ENCODE peak calls at places on chromosomes 5 and 9, in nine cellular contexts. One of them, this sample, is unnamed.

GRCh38 chr5:130471-131175 is 38.7 kb downstream of the PLEKHG4B start:
- DNase-seq in H1: no peak
- DNase-seq in neuronal stem cell: no peak
- DNase-seq in lower lobe of right lung: no peak
- DNase-seq in endothelial cell of umbilical vein: no peak
- DNase-seq in adrenal gland: no peak
- DNase-seq in CD8-positive, alpha-beta memory T cell: no peak
- DNase-seq in psoas muscle: no peak
- DNase-seq in cardiac muscle cell: peak; percentile 17
- DNase-seq in this sample: peak; percentile 14

GRCh38 chr5:21685536-21685935 is 1167.6 kb downstream of the CDH12 start:
- DNase-seq in lower lobe of right lung: no peak
- DNase-seq in psoas muscle: no peak
- DNase-seq in CD8-positive, alpha-beta memory T cell: no peak
- DNase-seq in neuronal stem cell: no peak
- DNase-seq in adrenal gland: no peak
- DNase-seq in H1: no peak
- DNase-seq in cardiac muscle cell: peak; percentile 48
- DNase-seq in endothelial cell of umbilical vein: peak; percentile 56
- DNase-seq in this sample: no peak

GRCh38 chr5:61777292-61777691 is 445.2 kb downstream of the ZSWIM6 start:
- DNase-seq in endothelial cell of umbilical vein: no peak
- DNase-seq in H1: no peak
- DNase-seq in cardiac muscle cell: no peak
- DNase-seq in lower lobe of right lung: no peak
- DNase-seq in psoas muscle: no peak
- DNase-seq in neuronal stem cell: no peak
- DNase-seq in CD8-positive, alpha-beta memory T cell: no peak
- DNase-seq in adrenal gland: no peak
- DNase-seq in this sample: no peak

GRCh38 chr5:137282216-137282615 is 216.9 kb downstream of the SPOCK1 start:
- DNase-seq in CD8-positive, alpha-beta memory T cell: no peak
- DNase-seq in cardiac muscle cell: peak; percentile 50
- DNase-seq in neuronal stem cell: no peak
- DNase-seq in H1: no peak
- DNase-seq in psoas muscle: no peak
- DNase-seq in adrenal gland: no peak
- DNase-seq in endothelial cell of umbilical vein: peak; percentile 21
- DNase-seq in lower lobe of right lung: no peak
- DNase-seq in this sample: no peak

GRCh38 chr5:75091597-75091996 is 39.2 kb upstream of the GCNT4 start:
- DNase-seq in endothelial cell of umbilical vein: no peak
- DNase-seq in neuronal stem cell: no peak
- DNase-seq in H1: no peak
- DNase-seq in lower lobe of right lung: no peak
- DNase-seq in psoas muscle: no peak
- DNase-seq in CD8-positive, alpha-beta memory T cell: no peak
- DNase-seq in cardiac muscle cell: no peak
- DNase-seq in adrenal gland: no peak
- DNase-seq in this sample: no peak

GRCh38 chr5:153959134-153959957 is 79.4 kb downstream of the FAM114A2 start:
- DNase-seq in adrenal gland: no peak
- DNase-seq in psoas muscle: no peak
- DNase-seq in lower lobe of right lung: no peak
- DNase-seq in cardiac muscle cell: peak; percentile 57
- DNase-seq in endothelial cell of umbilical vein: no peak
- DNase-seq in H1: peak; percentile 61
- DNase-seq in neuronal stem cell: peak; percentile 63
- DNase-seq in CD8-positive, alpha-beta memory T cell: no peak
- DNase-seq in this sample: peak; percentile 92

GRCh38 chr5:119435436-119436132 is 16.7 kb upstream of the HSD17B4 start:
- DNase-seq in CD8-positive, alpha-beta memory T cell: peak; percentile 60
- DNase-seq in H1: peak; percentile 87
- DNase-seq in endothelial cell of umbilical vein: peak; percentile 62
- DNase-seq in lower lobe of right lung: peak; percentile 91
- DNase-seq in adrenal gland: peak; percentile 65
- DNase-seq in neuronal stem cell: no peak
- DNase-seq in psoas muscle: peak; percentile 57
- DNase-seq in cardiac muscle cell: peak; percentile 68
- DNase-seq in this sample: peak; percentile 86

GRCh38 chr5:158910782-158911692 is 188.7 kb downstream of the EBF1 start:
- DNase-seq in adrenal gland: no peak
- DNase-seq in psoas muscle: no peak
- DNase-seq in neuronal stem cell: no peak
- DNase-seq in cardiac muscle cell: peak; percentile 9
- DNase-seq in endothelial cell of umbilical vein: no peak
- DNase-seq in lower lobe of right lung: no peak
- DNase-seq in H1: no peak
- DNase-seq in CD8-positive, alpha-beta memory T cell: no peak
- DNase-seq in this sample: no peak

GRCh38 chr5:104890767-104891166 is 1328.2 kb upstream of the NUDT12 start:
- DNase-seq in lower lobe of right lung: no peak
- DNase-seq in CD8-positive, alpha-beta memory T cell: no peak
- DNase-seq in endothelial cell of umbilical vein: no peak
- DNase-seq in adrenal gland: no peak
- DNase-seq in cardiac muscle cell: no peak
- DNase-seq in psoas muscle: no peak
- DNase-seq in H1: no peak
- DNase-seq in neuronal stem cell: no peak
- DNase-seq in this sample: no peak

GRCh38 chr5:123439616-123440153 is 16.5 kb upstream of the CEP120 start:
- DNase-seq in lower lobe of right lung: no peak
- DNase-seq in adrenal gland: no peak
- DNase-seq in cardiac muscle cell: no peak
- DNase-seq in H1: no peak
- DNase-seq in neuronal stem cell: no peak
- DNase-seq in endothelial cell of umbilical vein: no peak
- DNase-seq in CD8-positive, alpha-beta memory T cell: no peak
- DNase-seq in psoas muscle: no peak
- DNase-seq in this sample: no peak

GRCh38 chr9:131603711-131604439 is 58.6 kb downstream of the PRRT1B start:
- DNase-seq in neuronal stem cell: no peak
- DNase-seq in cardiac muscle cell: no peak
- DNase-seq in H1: no peak
- DNase-seq in psoas muscle: no peak
- DNase-seq in CD8-positive, alpha-beta memory T cell: no peak
- DNase-seq in adrenal gland: no peak
- DNase-seq in endothelial cell of umbilical vein: no peak
- DNase-seq in lower lobe of right lung: no peak
- DNase-seq in this sample: no peak

DNA sequence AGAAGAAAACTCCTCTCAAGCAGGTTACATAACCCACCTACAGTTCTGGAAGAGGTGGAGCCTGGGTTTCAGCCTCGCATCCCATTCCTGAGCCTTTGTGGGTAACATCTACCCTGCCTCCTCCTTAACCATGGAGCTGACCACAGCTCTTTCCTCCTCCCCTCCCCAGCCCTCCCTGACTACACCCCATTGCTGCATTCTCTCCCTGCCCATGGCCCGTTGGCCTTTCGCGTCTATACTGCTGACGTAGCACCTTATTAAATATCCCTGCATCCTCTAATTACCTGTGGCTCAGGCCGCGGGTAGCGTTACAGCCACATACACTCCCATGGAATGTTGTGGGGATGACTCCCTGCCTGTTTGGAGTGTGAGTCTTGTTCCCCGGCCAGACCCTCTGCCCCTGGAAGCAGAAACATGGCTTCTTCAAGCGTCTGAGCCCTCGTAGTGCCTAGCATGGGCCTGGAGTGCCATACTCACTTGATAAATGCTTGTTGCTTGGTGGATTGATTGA is 72.8 kb downstream of the WWC1 start:
- DNase-seq in cardiac muscle cell: no peak
- DNase-seq in endothelial cell of umbilical vein: no peak
- DNase-seq in adrenal gland: no peak
- DNase-seq in neuronal stem cell: no peak
- DNase-seq in H1: no peak
- DNase-seq in psoas muscle: no peak
- DNase-seq in lower lobe of right lung: no peak
- DNase-seq in CD8-positive, alpha-beta memory T cell: no peak
- DNase-seq in this sample: no peak
- H3K27ac ChIP-seq in cardiac muscle cell: peak overlapping the region; percentile 13
- H3K27ac ChIP-seq in endothelial cell of umbilical vein: no peak overlapping the region
- H3K27ac ChIP-seq in adrenal gland: no peak overlapping the region
- H3K27ac ChIP-seq in neuronal stem cell: no peak overlapping the region
- H3K27ac ChIP-seq in H1: no peak overlapping the region
- H3K27ac ChIP-seq in psoas muscle: no peak overlapping the region
- H3K27ac ChIP-seq in lower lobe of right lung: peak overlapping the region; percentile 18
- H3K27ac ChIP-seq in CD8-positive, alpha-beta memory T cell: no peak overlapping the region
- H3K27ac ChIP-seq in this sample: peak overlapping the region; percentile 46

GRCh38 chr5:78719504-78720233 is 71.1 kb upstream of the LHFPL2 start:
- DNase-seq in CD8-positive, alpha-beta memory T cell: no peak
- DNase-seq in cardiac muscle cell: no peak
- DNase-seq in lower lobe of right lung: no peak
- DNase-seq in psoas muscle: no peak
- DNase-seq in adrenal gland: no peak
- DNase-seq in neuronal stem cell: no peak
- DNase-seq in H1: no peak
- DNase-seq in endothelial cell of umbilical vein: no peak
- DNase-seq in this sample: no peak
- H3K4me3 ChIP-seq in CD8-positive, alpha-beta memory T cell: no peak overlapping the region
- H3K4me3 ChIP-seq in cardiac muscle cell: no peak overlapping the region
- H3K4me3 ChIP-seq in lower lobe of right lung: no peak overlapping the region
- H3K4me3 ChIP-seq in psoas muscle: no peak overlapping the region
- H3K4me3 ChIP-seq in adrenal gland: no peak overlapping the region
- H3K4me3 ChIP-seq in neuronal stem cell: no peak overlapping the region
- H3K4me3 ChIP-seq in H1: no peak overlapping the region
- H3K4me3 ChIP-seq in endothelial cell of umbilical vein: no peak overlapping the region
- H3K4me3 ChIP-seq in this sample: no peak overlapping the region

DNA sequence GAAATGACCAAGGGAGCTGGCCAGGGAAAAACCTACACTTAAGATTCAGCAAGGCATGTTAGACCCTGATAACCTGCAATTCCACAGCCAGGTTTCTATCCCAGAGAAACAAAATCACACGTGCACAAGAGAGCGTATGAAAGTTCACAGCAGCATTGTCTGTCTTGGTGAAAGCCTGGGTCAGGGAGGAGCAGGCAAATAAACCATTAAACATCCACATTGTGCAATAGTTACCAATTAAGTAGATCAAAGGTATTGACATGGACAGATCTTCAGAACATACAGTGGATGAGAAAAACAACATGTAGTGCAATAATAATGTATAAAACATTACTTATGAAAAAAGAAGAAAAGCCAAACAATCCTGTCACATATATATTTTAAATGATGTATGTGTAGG is 15.9 kb upstream of the GPX3 start:
- DNase-seq in endothelial cell of umbilical vein: no peak
- DNase-seq in H1: no peak
- DNase-seq in lower lobe of right lung: no peak
- DNase-seq in CD8-positive, alpha-beta memory T cell: no peak
- DNase-seq in psoas muscle: no peak
- DNase-seq in adrenal gland: no peak
- DNase-seq in neuronal stem cell: no peak
- DNase-seq in cardiac muscle cell: no peak
- DNase-seq in this sample: no peak
- H3K27ac ChIP-seq in endothelial cell of umbilical vein: no peak overlapping the region
- H3K27ac ChIP-seq in H1: no peak overlapping the region
- H3K27ac ChIP-seq in lower lobe of right lung: peak overlapping the region; percentile 83
- H3K27ac ChIP-seq in CD8-positive, alpha-beta memory T cell: no peak overlapping the region
- H3K27ac ChIP-seq in psoas muscle: peak overlapping the region; percentile 76
- H3K27ac ChIP-seq in adrenal gland: peak overlapping the region; percentile 91
- H3K27ac ChIP-seq in neuronal stem cell: no peak overlapping the region
- H3K27ac ChIP-seq in cardiac muscle cell: no peak overlapping the region
- H3K27ac ChIP-seq in this sample: no peak overlapping the region

GRCh38 chr5:39420482-39421145 is 4.2 kb downstream of the DAB2 start:
- DNase-seq in H1: no peak
- DNase-seq in adrenal gland: peak; percentile 82
- DNase-seq in psoas muscle: peak; percentile 76
- DNase-seq in cardiac muscle cell: peak; percentile 89
- DNase-seq in lower lobe of right lung: peak; percentile 72
- DNase-seq in endothelial cell of umbilical vein: peak; percentile 62
- DNase-seq in CD8-positive, alpha-beta memory T cell: no peak
- DNase-seq in neuronal stem cell: no peak
- DNase-seq in this sample: no peak

GRCh38 chr5:39424751-39425524 is at the start of gene DAB2:
- DNase-seq in H1: peak; percentile 88
- DNase-seq in cardiac muscle cell: peak; percentile 97
- DNase-seq in psoas muscle: peak; percentile 90
- DNase-seq in adrenal gland: peak; percentile 94
- DNase-seq in endothelial cell of umbilical vein: peak; percentile 99
- DNase-seq in lower lobe of right lung: peak; percentile 90
- DNase-seq in neuronal stem cell: peak; percentile 82
- DNase-seq in CD8-positive, alpha-beta memory T cell: peak; percentile 2
- DNase-seq in this sample: peak; percentile 92

GRCh38 chr5:39422036-39422606 is 2.7 kb downstream of the DAB2 start:
- DNase-seq in adrenal gland: no peak
- DNase-seq in cardiac muscle cell: no peak
- DNase-seq in endothelial cell of umbilical vein: no peak
- DNase-seq in psoas muscle: no peak
- DNase-seq in H1: no peak
- DNase-seq in lower lobe of right lung: no peak
- DNase-seq in neuronal stem cell: no peak
- DNase-seq in CD8-positive, alpha-beta memory T cell: no peak
- DNase-seq in this sample: no peak

GRCh38 chr5:39423331-39423751 is 1.4 kb downstream of the DAB2 start:
- DNase-seq in CD8-positive, alpha-beta memory T cell: no peak
- DNase-seq in lower lobe of right lung: no peak
- DNase-seq in endothelial cell of umbilical vein: peak; percentile 53
- DNase-seq in psoas muscle: no peak
- DNase-seq in H1: no peak
- DNase-seq in adrenal gland: peak; percentile 46
- DNase-seq in neuronal stem cell: no peak
- DNase-seq in cardiac muscle cell: no peak
- DNase-seq in this sample: peak; percentile 15

GRCh38 chr5:39422886-39423285 is 1.9 kb downstream of the DAB2 start:
- DNase-seq in cardiac muscle cell: no peak
- DNase-seq in lower lobe of right lung: no peak
- DNase-seq in psoas muscle: no peak
- DNase-seq in neuronal stem cell: no peak
- DNase-seq in endothelial cell of umbilical vein: peak; percentile 52
- DNase-seq in H1: no peak
- DNase-seq in adrenal gland: no peak
- DNase-seq in CD8-positive, alpha-beta memory T cell: no peak
- DNase-seq in this sample: no peak
- H3K4me3 ChIP-seq in cardiac muscle cell: no peak overlapping the region
- H3K4me3 ChIP-seq in lower lobe of right lung: peak overlapping the region; percentile 69
- H3K4me3 ChIP-seq in psoas muscle: peak overlapping the region; percentile 72
- H3K4me3 ChIP-seq in neuronal stem cell: no peak overlapping the region
- H3K4me3 ChIP-seq in endothelial cell of umbilical vein: peak overlapping the region; percentile 99
- H3K4me3 ChIP-seq in H1: no peak overlapping the region
- H3K4me3 ChIP-seq in adrenal gland: peak overlapping the region; percentile 76
- H3K4me3 ChIP-seq in CD8-positive, alpha-beta memory T cell: no peak overlapping the region
- H3K4me3 ChIP-seq in this sample: no peak overlapping the region

GRCh38 chr5:124741711-124742496 is 4.5 kb downstream of the ZNF608 start:
- DNase-seq in adrenal gland: peak; percentile 62
- DNase-seq in lower lobe of right lung: no peak
- DNase-seq in cardiac muscle cell: peak; percentile 96
- DNase-seq in H1: peak; percentile 28
- DNase-seq in CD8-positive, alpha-beta memory T cell: no peak
- DNase-seq in neuronal stem cell: peak; percentile 84
- DNase-seq in endothelial cell of umbilical vein: peak; percentile 64
- DNase-seq in psoas muscle: no peak
- DNase-seq in this sample: peak; percentile 54
- H3K27ac ChIP-seq in adrenal gland: peak overlapping the region; percentile 51
- H3K27ac ChIP-seq in lower lobe of right lung: peak overlapping the region; percentile 91
- H3K27ac ChIP-seq in cardiac muscle cell: peak overlapping the region; percentile 98
- H3K27ac ChIP-seq in H1: no peak overlapping the region
- H3K27ac ChIP-seq in CD8-positive, alpha-beta memory T cell: no peak overlapping the region
- H3K27ac ChIP-seq in neuronal stem cell: peak overlapping the region; percentile 85
- H3K27ac ChIP-seq in endothelial cell of umbilical vein: no peak overlapping the region
- H3K27ac ChIP-seq in psoas muscle: peak overlapping the region; percentile 95
- H3K27ac ChIP-seq in this sample: no peak overlapping the region